ENCODE peak calls at places on chromosomes 5 and 9, in eight cellular contexts. X is foreskin fibroblast; Q is neural progenitor cell; Y is activated naive CD4-positive, alpha-beta T cell treated with anti-CD3 and anti-CD28 coated beads, Interleukin-2, amount 50 U/mL, for 16 hours; U is endothelial cell of umbilical vein; J is progenitor cell of endocrine pancreas; R is NCI-H748 treated with DMSO at 0.1 percent for 48 hours; M is lung. E is an unnamed sample.

GRCh38 chr5:72878854-72879253 is 62.4 kb downstream of the TNPO1 start:
- DNase-seq in R (peak), Q (no peak), J (no peak), X (no peak), U (no peak), Y (no peak), M (no peak), E (peak)

GRCh38 chr9:36934478-36935065 is 99.5 kb downstream of the PAX5 start:
- DNase-seq in J (no peak), M (no peak), U (no peak), R (no peak), Y (no peak), Q (no peak), X (no peak), E (no peak)

GRCh38 chr9:133133680-133134418 is 12.8 kb upstream of the RALGDS start:
- DNase-seq in R (peak), Y (peak), M (peak), Q (peak), U (peak), X (peak), J (peak), E (peak)

GRCh38 chr9:136995772-136996308 is 528 bp downstream of the CLIC3 start:
- DNase-seq in Y (no peak), J (no peak), R (no peak), M (peak), X (no peak), Q (no peak), U (peak), E (no peak)

GRCh38 chr5:132961887-132962286 is 1.5 kb downstream of the AFF4 start:
- DNase-seq in X (peak), M (no peak), Y (no peak), Q (no peak), J (no peak), U (peak), R (no peak), E (no peak)

GRCh38 chr9:122383992-122384461 is 13.2 kb downstream of the PTGS1 start:
- DNase-seq in Q (no peak), Y (no peak), R (no peak), U (peak), M (no peak), J (no peak), X (peak), E (no peak)

GRCh38 chr5:2658421-2658820 is 93.1 kb downstream of the IRX2 start:
- DNase-seq in X (no peak), Q (no peak), U (no peak), R (no peak), Y (no peak), M (no peak), J (no peak), E (no peak)

GRCh38 chr9:68530618-68531017 is 10.1 kb downstream of the TMEM252 start:
- DNase-seq in J (no peak), M (peak), X (no peak), R (no peak), Y (no peak), Q (peak), U (no peak), E (no peak)

GRCh38 chr5:3741372-3741770 is 145.7 kb downstream of the IRX1 start:
- DNase-seq in Q (no peak), X (no peak), M (no peak), J (no peak), Y (no peak), U (no peak), R (no peak), E (no peak)

GRCh38 chr9:5263568-5264218 is 32.5 kb downstream of the INSL4 start:
- DNase-seq in J (no peak), U (peak), X (no peak), M (no peak), Y (no peak), Q (peak), R (no peak), E (no peak)

GRCh38 chr9:36584626-36585460 is 12.1 kb downstream of the MELK start:
- DNase-seq in M (no peak), Q (no peak), Y (no peak), J (no peak), R (no peak), U (no peak), X (peak), E (no peak)

GRCh38 chr9:14307989-14308750 is 5.8 kb downstream of the NFIB start:
- DNase-seq in Y (no peak), U (no peak), M (no peak), J (no peak), X (no peak), R (no peak), Q (no peak), E (no peak)

GRCh38 chr9:16335788-16336580 is 534.5 kb downstream of the BNC2 start:
- DNase-seq in Q (no peak), Y (no peak), R (no peak), U (peak), M (peak), J (no peak), X (peak), E (no peak)

GRCh38 chr9:87533291-87533690 is 35.6 kb downstream of the DAPK1 start:
- DNase-seq in Y (no peak), U (no peak), J (no peak), R (no peak), Q (no peak), X (no peak), M (no peak), E (no peak)

GRCh38 chr9:87599901-87600610 is 102.4 kb downstream of the DAPK1 start:
- DNase-seq in U (peak), Y (no peak), R (no peak), Q (no peak), M (no peak), J (no peak), X (peak), E (no peak)

GRCh38 chr5:150320048-150320555 is 17.4 kb upstream of the ARSI start:
- DNase-seq in Q (peak), U (no peak), R (no peak), Y (no peak), X (peak), M (peak), J (no peak), E (no peak)

GRCh38 chr5:172740483-172741205 is 30.4 kb downstream of the DUSP1 start:
- DNase-seq in J (no peak), X (peak), Q (no peak), R (no peak), Y (no peak), U (no peak), M (peak), E (no peak)

GRCh38 chr9:18611946-18612345 is 138.0 kb downstream of the ADAMTSL1 start:
- DNase-seq in Q (no peak), J (no peak), U (no peak), X (no peak), M (no peak), Y (no peak), R (peak), E (peak)

GRCh38 chr9:35660966-35661413 is 2.9 kb downstream of the CCDC107 start:
- DNase-seq in J (no peak), R (no peak), Q (peak), X (peak), U (no peak), M (no peak), Y (no peak), E (no peak)

GRCh38 chr5:53983568-53984465 is 326.6 kb downstream of the ARL15 start:
- DNase-seq in Y (no peak), M (no peak), J (no peak), R (no peak), X (peak), U (no peak), Q (no peak), E (no peak)

GRCh38 chr9:130287736-130288135 is 22.2 kb downstream of the HMCN2 start:
- DNase-seq in J (no peak), Y (no peak), R (no peak), M (no peak), U (no peak), X (no peak), Q (no peak), E (no peak)

GRCh38 chr5:151081426-151082273 is 816 bp upstream of the TNIP1 start:
- DNase-seq in Y (no peak), J (no peak), X (no peak), M (no peak), R (peak), U (no peak), Q (no peak), E (no peak)

GRCh38 chr5:128436825-128437224 is 101.2 kb downstream of the FBN2 start:
- DNase-seq in M (no peak), J (no peak), Q (no peak), Y (no peak), U (peak), R (no peak), X (peak), E (no peak)

GRCh38 chr5:180116077-180116375 is 44.5 kb upstream of the RNF130 start:
- DNase-seq in M (no peak), R (no peak), Y (no peak), Q (no peak), X (no peak), J (no peak), U (no peak), E (no peak)

GRCh38 chr5:115415143-115415491 is 118.7 kb upstream of the CCDC112 start:
- DNase-seq in U (peak), J (no peak), Y (no peak), X (peak), Q (peak), R (peak), M (peak), E (no peak)

GRCh38 chr9:14173730-14174129 is 140.2 kb downstream of the NFIB start:
- DNase-seq in J (no peak), Y (no peak), X (no peak), M (no peak), R (peak), Q (no peak), U (no peak), E (peak)

GRCh38 chr5:157280927-157281326 is 15.0 kb downstream of the CYFIP2 start:
- DNase-seq in R (no peak), Y (no peak), Q (no peak), M (no peak), J (no peak), U (peak), X (peak), E (no peak)

GRCh38 chr5:7325975-7326911 is 69.7 kb upstream of the ADCY2 start:
- DNase-seq in R (no peak), Y (no peak), J (no peak), X (peak), Q (no peak), M (no peak), U (no peak), E (no peak)

GRCh38 chr9:127418037-127418471 is 6.1 kb upstream of the ZNF79 start:
- DNase-seq in Y (peak), J (no peak), M (no peak), Q (peak), U (peak), R (no peak), X (no peak), E (peak)

GRCh38 chr5:180161420-180162303 is 47.3 kb downstream of the RASGEF1C start:
- DNase-seq in Y (no peak), M (peak), Q (peak), X (no peak), R (peak), U (no peak), J (no peak), E (no peak)

E was measured in NCI-H1436.